ENCODE peak calls at places on chromosomes 1 and 21, in six cellular contexts. U is neuronal stem cell, Z is H1, F is H9, S is mesendoderm, O is IMR-90. D is an unnamed sample.
A peak's percentile ranks its signal among the peaks of the same experiment; 100 is the strongest.

GRCh38 chr1:212797681-212798080 is 6.0 kb downstream of the TATDN3 start:
- DNase-seq in F (no peak), U (no peak), Z (no peak), O (peak; percentile 21), S (no peak), D (no peak)

GRCh38 chr1:38274974-38275373 is 228.4 kb upstream of the POU3F1 start:
- DNase-seq in U (peak; percentile 33), S (no peak), Z (no peak), O (no peak), F (no peak), D (no peak)

GRCh38 chr1:30882678-30883388 is 25.7 kb downstream of the SDC3 start:
- DNase-seq in Z (no peak), F (no peak), S (no peak), U (no peak), O (no peak), D (no peak)

GRCh38 chr1:206036661-206037455 is 13.2 kb upstream of the CTSE start:
- DNase-seq in Z (peak; percentile 11), S (no peak), F (no peak), O (no peak), U (no peak), D (no peak)

GRCh38 chr1:112515311-112516009 is 6.7 kb downstream of the WNT2B start:
- DNase-seq in S (peak; percentile 63), U (peak; percentile 95), F (peak; percentile 43), Z (no peak), O (peak; percentile 83), D (no peak)

GRCh38 chr1:154512760-154513159 is 10.5 kb upstream of the SHE start:
- DNase-seq in U (no peak), S (no peak), Z (no peak), F (no peak), O (no peak), D (no peak)

GRCh38 chr1:53616511-53616910 is 122.5 kb downstream of the GLIS1 start:
- DNase-seq in S (no peak), U (no peak), F (no peak), O (no peak), Z (no peak), D (no peak)

GRCh38 chr21:43819511-43820405 is 30.4 kb downstream of the RRP1 start:
- DNase-seq in S (no peak), U (no peak), Z (no peak), O (no peak), F (no peak), D (no peak)

GRCh38 chr1:22080184-22080583 is 27.7 kb downstream of the CDC42 start:
- DNase-seq in U (no peak), Z (no peak), S (no peak), O (no peak), F (no peak), D (no peak)

GRCh38 chr1:181318022-181318857 is 165.1 kb upstream of the CACNA1E start:
- DNase-seq in O (no peak), S (peak; percentile 51), Z (peak; percentile 72), U (peak; percentile 51), F (peak; percentile 41), D (no peak)

GRCh38 chr1:84373446-84374141 is 24.7 kb upstream of the DNASE2B start:
- DNase-seq in F (no peak), S (no peak), U (no peak), Z (no peak), O (peak; percentile 47), D (peak; percentile 78)

GRCh38 chr1:50246869-50247268 is 138.1 kb downstream of the ELAVL4 start:
- DNase-seq in S (no peak), Z (no peak), F (no peak), U (no peak), O (no peak), D (no peak)

GRCh38 chr1:242002528-242002927 is 3.6 kb upstream of the MAP1LC3C start:
- DNase-seq in F (no peak), U (no peak), Z (no peak), O (no peak), S (no peak), D (peak; percentile 75)

GRCh38 chr21:32726742-32727477 is 903 bp downstream of the SYNJ1 start:
- DNase-seq in F (no peak), O (peak; percentile 18), Z (no peak), S (peak; percentile 38), U (peak; percentile 30), D (peak; percentile 54)

GRCh38 chr1:244451539-244451950 is at the start of gene ADSS2:
- DNase-seq in S (no peak), Z (no peak), F (no peak), O (no peak), U (no peak), D (no peak)

GRCh38 chr21:41783476-41784150 is 16.8 kb upstream of the RIPK4 start:
- DNase-seq in O (no peak), F (no peak), Z (no peak), S (no peak), U (no peak), D (peak; percentile 100)

GRCh38 chr1:110318046-110318445 is 21.1 kb upstream of the RBM15 start:
- DNase-seq in Z (no peak), O (no peak), S (no peak), F (no peak), U (no peak), D (no peak)

GRCh38 chr21:38675450-38675849 is 130.3 kb upstream of the ETS2 start:
- DNase-seq in S (no peak), Z (no peak), U (no peak), O (no peak), F (no peak), D (no peak)

GRCh38 chr1:200625381-200625824 is 4.9 kb upstream of the KIF14 start:
- DNase-seq in U (no peak), Z (no peak), O (peak; percentile 56), F (no peak), S (peak; percentile 22), D (no peak)

GRCh38 chr1:4021153-4021894 is 121.3 kb upstream of the C1orf174 start:
- DNase-seq in U (no peak), Z (no peak), S (no peak), O (no peak), F (no peak), D (no peak)

GRCh38 chr1:11778844-11779623 is 17.0 kb downstream of the C1orf167 start:
- DNase-seq in O (no peak), Z (no peak), F (no peak), S (no peak), U (no peak), D (no peak)

GRCh38 chr1:10195570-10195969 is 14.8 kb upstream of the KIF1B start:
- DNase-seq in O (peak; percentile 66), F (no peak), Z (no peak), U (no peak), S (peak; percentile 43), D (peak; percentile 82)

GRCh38 chr1:182633657-182634281 is 29.6 kb upstream of the RGS16 start:
- DNase-seq in S (peak; percentile 28), U (no peak), O (no peak), Z (no peak), F (no peak), D (peak; percentile 37)

GRCh38 chr1:89657886-89658285 is 25.0 kb downstream of the LRRC8C start:
- DNase-seq in O (peak; percentile 51), S (no peak), U (no peak), Z (no peak), F (no peak), D (no peak)

GRCh38 chr1:145997156-145998023 is 1.0 kb upstream of the TXNIP start:
- DNase-seq in S (peak; percentile 40), F (no peak), O (no peak), Z (no peak), U (no peak), D (no peak)

DNA sequence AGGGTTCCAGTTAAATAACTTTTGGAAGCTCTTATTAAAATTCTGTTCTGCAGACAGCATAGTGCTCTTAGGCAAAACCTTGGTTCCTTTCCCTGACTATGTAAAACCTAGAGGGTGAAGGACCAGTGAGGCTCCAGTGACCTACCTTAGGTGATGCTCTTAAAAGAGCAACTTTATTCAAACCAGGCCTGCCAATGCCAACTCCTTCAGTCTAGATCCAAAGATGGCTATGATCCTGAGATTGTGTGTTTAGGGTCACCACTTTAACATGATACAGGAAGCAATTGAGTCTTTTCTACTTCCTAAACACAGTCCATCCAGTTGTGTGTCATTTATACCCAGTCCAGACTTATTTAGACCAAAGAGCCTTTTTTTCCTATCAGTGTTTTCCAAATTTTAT is 10.8 kb downstream of the MCL1 start:
- DNase-seq in U (no peak), F (no peak), Z (no peak), S (no peak), O (no peak), D (no peak)
- H3K18ac ChIP-seq in U (no peak overlapping the region), F (peak overlapping the region; percentile 64), Z (no peak overlapping the region), S (no peak overlapping the region), O (peak overlapping the region; percentile 62), D (peak overlapping the region; percentile 33)

GRCh38 chr1:171485375-171486047 is at the start of gene PRRC2C:
- DNase-seq in O (peak; percentile 98), F (peak; percentile 97), U (peak; percentile 91), Z (peak; percentile 86), S (peak; percentile 99), D (peak; percentile 99)

GRCh38 chr1:171477804-171478203 is 7.5 kb upstream of the PRRC2C start:
- DNase-seq in Z (no peak), F (no peak), U (no peak), O (no peak), S (no peak), D (no peak)

GRCh38 chr1:171484760-171485374 is 463 bp upstream of the PRRC2C start:
- DNase-seq in F (no peak), O (no peak), S (no peak), U (no peak), Z (peak; percentile 52), D (peak; percentile 2)

GRCh38 chr1:171476829-171477228 is 8.5 kb upstream of the PRRC2C start:
- DNase-seq in O (no peak), U (no peak), Z (no peak), F (no peak), S (no peak), D (no peak)

DNA sequence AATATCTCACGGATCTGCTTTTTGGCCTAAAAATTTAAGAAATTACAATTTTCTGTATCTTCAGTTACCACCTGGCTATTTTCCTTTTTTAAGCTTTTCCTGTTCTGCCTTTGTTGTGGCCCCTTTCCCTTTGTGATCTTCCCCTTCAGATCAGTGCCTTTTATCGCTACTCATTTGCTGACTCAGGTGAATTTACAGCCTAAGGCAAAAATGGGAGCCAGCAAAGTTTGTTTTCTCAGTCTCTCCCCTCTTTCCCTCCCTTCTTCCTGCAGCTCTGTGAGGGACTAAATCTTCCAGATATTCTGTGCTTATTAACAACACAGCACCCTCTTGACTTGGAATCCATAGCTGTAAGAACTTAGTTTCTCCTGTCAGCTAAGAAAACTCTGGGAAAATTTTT is 5.3 kb upstream of the PRRC2C start:
- DNase-seq in Z (no peak), O (no peak), S (peak; percentile 70), F (no peak), U (no peak), D (no peak)
- H3K18ac ChIP-seq in Z (no peak overlapping the region), O (no peak overlapping the region), S (no peak overlapping the region), F (no peak overlapping the region), U (no peak overlapping the region), D (no peak overlapping the region)

DNA sequence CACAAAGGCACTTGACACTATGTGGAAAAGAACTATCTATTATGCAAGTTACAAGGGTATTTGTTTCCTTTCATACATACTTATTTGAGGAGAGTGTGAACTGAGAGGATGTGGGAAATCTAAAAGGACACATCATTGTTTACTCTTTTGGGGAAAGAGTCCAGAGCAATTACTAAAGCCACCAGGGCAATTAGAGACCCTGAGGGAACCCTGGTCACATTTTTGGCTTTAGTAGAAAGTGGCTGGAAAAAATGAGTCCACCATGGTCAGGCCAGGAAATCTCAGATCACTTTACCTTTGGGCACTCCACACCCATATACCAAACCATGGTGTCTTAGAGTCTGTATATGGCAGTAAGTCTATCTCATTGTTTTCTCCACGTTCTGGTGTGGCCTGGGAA is 243.3 kb downstream of the HLX start:
- DNase-seq in F (no peak), Z (no peak), O (no peak), S (no peak), U (no peak), D (no peak)
- H3K18ac ChIP-seq in F (no peak overlapping the region), Z (no peak overlapping the region), O (no peak overlapping the region), S (no peak overlapping the region), U (no peak overlapping the region), D (no peak overlapping the region)

GRCh38 chr1:14949836-14950674 is 203.5 kb upstream of the TMEM51 start:
- DNase-seq in Z (no peak), S (peak; percentile 69), U (no peak), F (no peak), O (no peak), D (no peak)
- H3K18ac ChIP-seq in Z (peak overlapping the region; percentile 13), S (no peak overlapping the region), U (peak overlapping the region; percentile 78), F (no peak overlapping the region), O (no peak overlapping the region), D (peak overlapping the region; percentile 55)

D was measured in trophoblast cell.